ENCODE peak calls at places on chromosomes 7 and 10, in four cellular contexts. R is fibroblast of pulmonary artery, W is hepatocyte, I is left ventricle myocardium superior. T is an unnamed sample.

GRCh38 chr10:119827430-119827829 is 45.2 kb downstream of the MCMBP start:
- DNase-seq in R (no peak), W (no peak), I (no peak), T (no peak)

GRCh38 chr10:59376817-59377340 is 14.5 kb upstream of the FAM13C start:
- DNase-seq in R (no peak), W (no peak), I (no peak), T (no peak)

GRCh38 chr10:120988751-120989150 is 137.6 kb downstream of the WDR11 start:
- DNase-seq in R (no peak), W (no peak), I (no peak), T (no peak)

GRCh38 chr10:64733980-64734379 is 1212.8 kb downstream of the REEP3 start:
- DNase-seq in R (peak; percentile 42), W (peak; percentile 38), I (no peak), T (peak; percentile 53)

GRCh38 chr10:3668276-3668960 is 116.6 kb downstream of the KLF6 start:
- DNase-seq in R (peak; percentile 94), W (peak; percentile 76), I (peak; percentile 37), T (peak; percentile 81)

GRCh38 chr10:11270135-11270857 is 252.6 kb downstream of the CELF2 start:
- DNase-seq in R (peak; percentile 77), W (peak; percentile 89), I (peak; percentile 89), T (peak; percentile 63)

GRCh38 chr10:96586419-96587254 is at the start of gene TM9SF3:
- DNase-seq in R (peak; percentile 85), W (peak; percentile 95), I (peak; percentile 97), T (peak; percentile 91)

GRCh38 chr7:135512135-135512887 is 2.4 kb upstream of the CNOT4 start:
- DNase-seq in R (peak; percentile 84), W (peak; percentile 63), I (no peak), T (peak; percentile 67)

GRCh38 chr7:6496842-6497636 is 49.3 kb upstream of the DAGLB start:
- DNase-seq in R (no peak), W (no peak), I (no peak), T (no peak)

GRCh38 chr7:101681170-101682007 is 52.3 kb upstream of the MYL10 start:
- DNase-seq in R (peak; percentile 71), W (peak; percentile 66), I (peak; percentile 69), T (peak; percentile 82)

GRCh38 chr7:151818674-151819519 is 58.0 kb downstream of the PRKAG2 start:
- DNase-seq in R (no peak), W (peak; percentile 41), I (no peak), T (no peak)

GRCh38 chr10:102796407-102797176 is 40.6 kb downstream of the CYP17A1 start:
- DNase-seq in R (peak; percentile 73), W (peak; percentile 51), I (peak; percentile 92), T (peak; percentile 67)

GRCh38 chr10:93071674-93072224 is 1.9 kb upstream of the CYP26A1 start:
- DNase-seq in R (no peak), W (peak; percentile 48), I (no peak), T (no peak)

GRCh38 chr7:21948364-21948763 is 2.7 kb upstream of the CDCA7L start:
- DNase-seq in R (no peak), W (no peak), I (no peak), T (no peak)

GRCh38 chr7:81150951-81151361 is 232.1 kb upstream of the SEMA3C start:
- DNase-seq in R (no peak), W (no peak), I (peak; percentile 62), T (peak; percentile 31)

GRCh38 chr10:15744217-15744865 is 24.6 kb upstream of the ITGA8 start:
- DNase-seq in R (peak; percentile 68), W (peak; percentile 67), I (no peak), T (peak; percentile 68)

GRCh38 chr10:33114451-33114944 is 156.5 kb upstream of the ITGB1 start:
- DNase-seq in R (peak; percentile 66), W (no peak), I (no peak), T (no peak)

GRCh38 chr7:150587551-150587950 is 20.4 kb downstream of the GIMAP4 start:
- DNase-seq in R (no peak), W (no peak), I (no peak), T (no peak)

GRCh38 chr7:39260279-39260844 is 282.7 kb downstream of the POU6F2 start:
- DNase-seq in R (no peak), W (no peak), I (no peak), T (no peak)

GRCh38 chr7:116545411-116545993 is 20.7 kb downstream of the CAV1 start:
- DNase-seq in R (no peak), W (no peak), I (no peak), T (peak; percentile 82)

GRCh38 chr10:84783909-84784308 is 455.5 kb downstream of the CCSER2 start:
- DNase-seq in R (no peak), W (no peak), I (peak; percentile 38), T (no peak)

GRCh38 chr7:99975782-99976521 is at the start of gene AZGP1:
- DNase-seq in R (no peak), W (peak; percentile 27), I (peak; percentile 69), T (no peak)

GRCh38 chr7:55642266-55642665 is 70.0 kb upstream of the VOPP1 start:
- DNase-seq in R (no peak), W (no peak), I (no peak), T (no peak)

GRCh38 chr10:67533376-67533775 is 162.6 kb downstream of the CTNNA3 start:
- DNase-seq in R (no peak), W (no peak), I (no peak), T (no peak)

GRCh38 chr10:37952926-37953325 is 23.5 kb downstream of the ZNF25 start:
- DNase-seq in R (no peak), W (no peak), I (no peak), T (no peak)

T was measured in mesenchymal stem cell.